ENCODE peak calls at places on chromosomes 2 and 18, in seven cellular contexts. D is heart right ventricle, V is WERI-Rb-1, S is lower lobe of right lung, T is uterus, I is K562, R is right cardiac atrium. P is an unnamed sample.

GRCh38 chr2:1804251-1804855 is 60.0 kb upstream of the PXDN start:
- DNase-seq in D (no peak), I (no peak), T (no peak), S (no peak), R (no peak), V (no peak), P (no peak)

GRCh38 chr2:180969124-180969523 is 11.3 kb upstream of the UBE2E3 start:
- DNase-seq in S (no peak), D (no peak), I (no peak), V (no peak), R (no peak), T (no peak), P (no peak)

GRCh38 chr2:201786471-201786870 is 5.7 kb upstream of the ALS2 start:
- DNase-seq in R (no peak), T (no peak), V (no peak), D (no peak), I (no peak), S (no peak), P (no peak)

GRCh38 chr2:107712857-107713256 is 113.8 kb upstream of the RGPD4 start:
- DNase-seq in I (no peak), S (no peak), D (no peak), T (no peak), V (no peak), R (no peak), P (no peak)

GRCh38 chr2:163951312-163951711 is 215.5 kb upstream of the FIGN start:
- DNase-seq in V (no peak), S (no peak), I (no peak), R (no peak), D (no peak), T (no peak), P (no peak)

GRCh38 chr2:190563109-190563508 is 28.6 kb upstream of the NEMP2 start:
- DNase-seq in T (no peak), D (no peak), I (no peak), S (no peak), V (no peak), R (peak), P (no peak)

GRCh38 chr2:111975053-111975552 is 76.7 kb downstream of the MERTK start:
- DNase-seq in R (no peak), I (no peak), V (no peak), D (no peak), T (no peak), S (no peak), P (no peak)

GRCh38 chr2:96760986-96761832 is 507 bp downstream of the CNNM4 start:
- DNase-seq in S (peak), D (no peak), T (peak), R (peak), I (peak), V (no peak), P (no peak)

GRCh38 chr2:40281021-40281940 is 170.6 kb downstream of the SLC8A1 start:
- DNase-seq in D (peak), V (no peak), I (no peak), S (no peak), T (peak), R (peak), P (no peak)

GRCh38 chr2:215793747-215794595 is 219.4 kb downstream of the MREG start:
- DNase-seq in R (no peak), I (peak), T (peak), D (peak), S (no peak), V (no peak), P (no peak)

GRCh38 chr2:233961905-233962304 is 44.7 kb downstream of the TRPM8 start:
- DNase-seq in I (no peak), R (no peak), T (no peak), S (no peak), V (no peak), D (no peak), P (no peak)

GRCh38 chr18:41265047-41265446 is 690.0 kb upstream of the PIK3C3 start:
- DNase-seq in I (no peak), T (no peak), D (no peak), S (no peak), R (no peak), V (no peak), P (no peak)

GRCh38 chr2:19868705-19869550 is 32.9 kb downstream of the TTC32 start:
- DNase-seq in V (no peak), T (no peak), S (peak), I (peak), R (peak), D (peak), P (peak)

GRCh38 chr2:239157766-239158165 is 243.1 kb downstream of the HDAC4 start:
- DNase-seq in V (peak), R (no peak), I (peak), D (no peak), T (peak), S (peak), P (peak)

GRCh38 chr2:79292231-79292785 is 132.8 kb upstream of the REG3A start:
- DNase-seq in T (no peak), I (no peak), V (no peak), S (no peak), R (no peak), D (no peak), P (no peak)

GRCh38 chr2:15159751-15160177 is 401.4 kb downstream of the NBAS start:
- DNase-seq in R (no peak), T (no peak), S (no peak), D (peak), V (peak), I (peak), P (no peak)

GRCh38 chr2:65576861-65577601 is 144.6 kb upstream of the SPRED2 start:
- DNase-seq in D (no peak), V (no peak), I (peak), T (no peak), R (no peak), S (no peak), P (no peak)

GRCh38 chr18:11308499-11308898 is 159.1 kb upstream of the PIEZO2 start:
- DNase-seq in I (no peak), T (no peak), R (no peak), V (no peak), D (no peak), S (no peak), P (no peak)

GRCh38 chr2:28972778-28973335 is 8.2 kb upstream of the TOGARAM2 start:
- DNase-seq in S (no peak), D (no peak), V (no peak), I (no peak), R (no peak), T (no peak), P (no peak)

GRCh38 chr18:29164993-29165599 is 988.2 kb upstream of the CDH2 start:
- DNase-seq in T (no peak), S (no peak), D (no peak), I (no peak), R (no peak), V (no peak), P (no peak)

GRCh38 chr2:150041721-150042450 is 445.6 kb downstream of the RND3 start:
- DNase-seq in V (no peak), T (no peak), I (no peak), D (no peak), S (no peak), R (no peak), P (no peak)

GRCh38 chr2:150046211-150046610 is 441.3 kb downstream of the RND3 start:
- DNase-seq in S (no peak), T (no peak), I (no peak), R (no peak), V (no peak), D (no peak), P (no peak)

GRCh38 chr2:150045601-150046000 is 441.9 kb downstream of the RND3 start:
- DNase-seq in D (no peak), V (no peak), T (no peak), S (no peak), R (no peak), I (no peak), P (no peak)

GRCh38 chr2:150047731-150048130 is 439.7 kb downstream of the RND3 start:
- DNase-seq in I (no peak), V (no peak), S (no peak), T (no peak), D (no peak), R (no peak), P (no peak)

GRCh38 chr2:150042844-150043503 is 444.5 kb downstream of the RND3 start:
- DNase-seq in S (no peak), V (no peak), T (no peak), R (no peak), D (no peak), I (no peak), P (no peak)
- H3K27ac ChIP-seq in S (no peak), V (no peak), T (no peak), R (no peak), D (no peak), I (no peak), P (no peak)

GRCh38 chr2:84880645-84881521 is at the start of gene TRABD2A:
- DNase-seq in I (peak), T (no peak), S (peak), R (peak), V (no peak), D (no peak), P (peak)

GRCh38 chr2:84881581-84882414 is 914 bp upstream of the TRABD2A start:
- DNase-seq in R (peak), I (peak), T (peak), S (peak), D (peak), V (peak), P (peak)

GRCh38 chr2:84879595-84880394 is 1.1 kb downstream of the TRABD2A start:
- DNase-seq in I (no peak), D (no peak), T (no peak), R (no peak), V (no peak), S (no peak), P (no peak)

GRCh38 chr2:84878896-84879594 is 1.8 kb downstream of the TRABD2A start:
- DNase-seq in T (no peak), I (no peak), R (no peak), D (no peak), S (no peak), V (no peak), P (no peak)

DNA sequence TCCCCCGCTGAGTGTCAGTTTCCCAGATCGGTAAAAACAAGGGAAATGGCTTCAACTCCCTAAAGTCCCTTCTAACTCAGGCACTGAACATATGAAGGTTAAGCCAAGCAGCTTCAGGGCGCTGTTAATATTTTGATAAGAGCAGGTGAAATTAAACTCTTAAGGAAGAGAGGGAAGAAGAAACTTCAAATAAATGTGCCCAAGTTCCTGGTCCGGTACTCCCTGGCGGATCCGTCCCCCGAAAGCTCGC is 564 bp downstream of the TRABD2A start:
- DNase-seq in R (no peak), S (no peak), D (no peak), I (no peak), T (no peak), V (no peak), P (no peak)
- H3K27ac ChIP-seq in R (no peak), S (peak), D (no peak), I (no peak), T (no peak), V (no peak), P (no peak)

GRCh38 chr2:237280235-237280634 is 133.7 kb downstream of the COL6A3 start:
- DNase-seq in T (no peak), I (no peak), R (no peak), D (no peak), V (no peak), S (no peak), P (no peak)

GRCh38 chr2:237282568-237283128 is 131.3 kb downstream of the COL6A3 start:
- DNase-seq in D (no peak), T (no peak), R (no peak), V (no peak), I (no peak), S (no peak), P (no peak)

GRCh38 chr2:237281900-237282306 is 132.1 kb downstream of the COL6A3 start:
- DNase-seq in T (no peak), R (no peak), I (no peak), D (no peak), V (no peak), S (no peak), P (no peak)

GRCh38 chr2:237280937-237281336 is 133.0 kb downstream of the COL6A3 start:
- DNase-seq in T (no peak), R (no peak), D (no peak), V (no peak), S (no peak), I (no peak), P (no peak)

GRCh38 chr2:237283136-237283928 is 130.6 kb downstream of the COL6A3 start:
- DNase-seq in R (no peak), D (no peak), T (no peak), V (no peak), I (no peak), S (no peak), P (no peak)
- H3K27ac ChIP-seq in R (no peak), D (no peak), T (peak), V (no peak), I (no peak), S (no peak), P (peak)

DNA sequence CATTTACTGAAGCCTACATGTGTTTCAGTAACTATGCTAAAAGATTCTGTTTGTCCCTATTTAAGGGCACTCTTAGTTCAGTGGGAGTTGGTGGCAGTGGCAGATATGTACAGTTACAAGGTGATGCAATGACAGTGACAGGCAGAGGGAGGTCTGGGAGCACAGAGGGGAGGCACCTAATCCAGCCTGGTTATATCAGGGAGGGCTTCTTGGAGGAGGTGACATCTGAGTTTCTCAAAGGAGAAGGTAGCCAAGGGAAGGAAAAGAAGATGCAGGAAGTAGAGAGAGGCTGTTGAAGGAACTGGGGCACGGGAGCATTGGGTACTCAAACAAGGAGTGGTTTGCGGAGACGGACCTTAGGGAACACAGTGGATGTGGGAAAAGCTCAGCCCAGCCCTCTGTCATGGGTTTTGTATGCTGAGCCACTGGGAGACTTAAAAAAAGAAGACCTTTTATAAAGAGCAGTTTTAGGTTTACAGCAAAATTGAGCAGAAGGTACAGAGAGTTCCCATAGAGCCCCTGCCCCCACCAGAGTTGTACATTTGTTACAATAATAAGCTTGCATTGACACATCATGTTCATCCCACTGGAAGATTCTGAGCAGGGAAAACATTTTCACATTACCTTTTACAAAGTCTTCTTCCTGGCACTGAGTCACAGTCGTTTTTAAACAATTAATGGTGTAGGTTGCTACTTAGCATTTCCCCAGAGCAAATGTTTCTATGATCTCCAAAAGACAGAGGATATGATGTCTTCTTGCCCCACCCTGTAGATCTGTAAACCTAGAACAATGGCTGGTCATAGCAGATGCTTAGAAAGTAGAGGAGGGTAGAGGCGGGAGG is 83.0 kb upstream of the TAF1B start:
- DNase-seq in T (no peak), V (no peak), R (no peak), S (no peak), D (no peak), I (no peak), P (no peak)
- H3K27ac ChIP-seq in T (no peak), V (no peak), R (no peak), S (no peak), D (no peak), I (no peak), P (peak)

GRCh38 chr2:73983322-73984202 is 1.1 kb upstream of the TET3 start:
- DNase-seq in T (peak), D (no peak), I (peak), R (no peak), S (peak), V (peak), P (no peak)
- H3K27ac ChIP-seq in T (peak), D (peak), I (peak), R (no peak), S (peak), V (peak), P (peak)

GRCh38 chr2:54626884-54627283 is 96.6 kb upstream of the EML6 start:
- DNase-seq in I (no peak), S (no peak), D (no peak), V (no peak), R (no peak), T (no peak), P (no peak)
- H3K27ac ChIP-seq in I (no peak), S (peak), D (peak), V (no peak), R (no peak), T (peak), P (peak)

GRCh38 chr2:217331577-217332139 is 471.8 kb upstream of the TNP1 start:
- DNase-seq in R (no peak), I (no peak), S (no peak), T (no peak), V (no peak), D (peak), P (no peak)
- H3K27ac ChIP-seq in R (peak), I (no peak), S (peak), T (peak), V (no peak), D (peak), P (peak)

DNA sequence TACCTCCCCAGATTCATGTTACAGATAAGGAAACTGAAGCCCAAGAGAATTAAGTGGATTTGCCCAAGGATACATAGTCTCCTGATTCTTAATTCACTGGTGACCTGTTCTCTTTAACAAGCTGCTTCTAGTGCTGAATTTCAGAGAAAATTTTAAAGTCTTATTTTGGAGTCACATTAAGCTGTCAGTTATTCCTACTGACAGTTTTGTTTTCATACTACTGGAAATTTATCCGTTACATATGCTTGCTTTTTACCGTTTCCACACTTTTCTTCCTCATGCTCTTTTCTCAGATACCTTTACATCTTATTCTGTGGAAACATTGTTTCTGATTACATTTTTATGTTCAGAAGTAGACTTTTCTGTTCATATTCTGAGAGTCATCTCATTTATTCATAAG is 1.3 kb downstream of the MOB4 start:
- DNase-seq in D (no peak), I (no peak), T (no peak), S (no peak), V (no peak), R (no peak), P (no peak)
- H3K27ac ChIP-seq in D (no peak), I (no peak), T (peak), S (no peak), V (no peak), R (no peak), P (peak)

GRCh38 chr2:236568068-236568921 is 1.3 kb upstream of the ACKR3 start:
- DNase-seq in R (peak), D (peak), S (peak), V (no peak), I (no peak), T (peak), P (peak)

GRCh38 chr2:236568922-236569592 is 568 bp upstream of the ACKR3 start:
- DNase-seq in D (no peak), R (no peak), S (no peak), V (no peak), I (no peak), T (no peak), P (no peak)

GRCh38 chr2:236571161-236571560 is 1.5 kb downstream of the ACKR3 start:
- DNase-seq in I (no peak), R (no peak), S (no peak), D (no peak), T (no peak), V (no peak), P (no peak)

GRCh38 chr2:236569593-236569973 is at the start of gene ACKR3:
- DNase-seq in R (peak), D (peak), V (peak), S (peak), I (no peak), T (peak), P (peak)

DNA sequence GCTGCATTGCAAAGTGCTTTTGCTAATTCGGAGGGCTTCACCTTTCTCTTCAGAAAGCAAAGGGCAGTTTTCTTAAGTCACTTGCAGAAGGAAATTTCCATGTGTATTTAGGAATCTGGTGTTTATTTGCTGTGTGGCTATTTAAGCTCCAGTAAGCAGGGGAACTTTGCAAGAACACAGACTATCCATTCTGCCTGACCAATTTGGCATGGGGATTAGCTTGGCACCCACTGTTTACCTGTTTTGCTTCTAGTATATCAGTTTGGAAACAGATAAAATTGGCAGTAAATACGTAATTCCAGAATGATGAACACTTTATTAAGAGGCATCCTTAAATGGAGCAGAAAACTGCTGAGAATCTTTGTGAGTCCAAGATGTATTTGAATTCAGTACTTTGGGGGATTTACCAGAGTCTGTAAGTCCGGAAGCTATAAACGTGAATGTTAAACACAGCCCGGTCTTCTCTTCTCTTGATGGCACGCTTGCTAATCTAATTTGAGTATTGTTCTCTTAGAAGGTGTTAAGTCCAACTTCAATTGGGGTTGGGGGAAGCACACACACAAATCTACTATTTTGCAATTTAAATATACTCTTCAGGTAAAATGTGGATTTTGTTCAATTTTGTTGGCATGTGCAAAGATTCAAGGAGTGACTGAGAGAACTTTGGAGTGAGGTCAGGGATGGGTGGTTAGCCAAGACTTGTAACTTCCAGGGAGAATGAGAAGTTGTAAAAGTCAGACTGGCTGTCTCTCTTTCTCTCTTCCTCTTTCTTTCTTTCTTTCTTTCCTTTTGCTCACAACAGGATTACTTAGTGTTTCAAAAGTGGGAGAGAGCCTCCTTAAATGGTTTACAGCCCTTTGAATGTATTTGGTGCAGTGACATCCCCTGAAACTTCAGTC is 705 bp downstream of the ACKR3 start:
- DNase-seq in S (no peak), T (no peak), R (no peak), I (no peak), V (no peak), D (no peak), P (no peak)
- H3K27ac ChIP-seq in S (peak), T (peak), R (peak), I (no peak), V (no peak), D (peak), P (peak)